ENCODE peak calls at places on chromosomes 3 and 15, in five cellular contexts. Z, V, O, P and J are unnamed samples.
A peak's percentile ranks its signal among the peaks of the same experiment; 100 is the strongest.

GRCh38 chr3:159260049-159260662 is 458.3 kb downstream of the MFSD1 start:
- DNase-seq in P (peak; percentile 48), V (no peak), O (no peak), Z (peak; percentile 51), J (peak; percentile 56)

GRCh38 chr15:55829826-55830225 is 86.9 kb upstream of the PRTG start:
- DNase-seq in P (no peak), V (no peak), Z (no peak), O (no peak), J (no peak)

GRCh38 chr3:135576786-135577185 is 388.7 kb upstream of the PPP2R3A start:
- DNase-seq in Z (no peak), P (no peak), V (no peak), O (no peak), J (no peak)

GRCh38 chr15:74275957-74276356 is 39.8 kb downstream of the CCDC33 start:
- DNase-seq in Z (no peak), O (no peak), V (no peak), P (no peak), J (no peak)

GRCh38 chr3:8305371-8305770 is 196.3 kb upstream of the LMCD1 start:
- DNase-seq in V (no peak), Z (no peak), P (no peak), O (no peak), J (no peak)

GRCh38 chr3:112074616-112075497 is 11.3 kb upstream of the C3orf52 start:
- DNase-seq in V (peak; percentile 79), P (no peak), Z (peak; percentile 95), O (peak; percentile 53), J (peak; percentile 98)

GRCh38 chr15:39783244-39783820 is 691 bp upstream of the FSIP1 start:
- DNase-seq in Z (no peak), V (no peak), O (no peak), P (no peak), J (no peak)

GRCh38 chr3:46926871-46927717 is 49.5 kb downstream of the CCDC12 start:
- DNase-seq in P (no peak), O (no peak), V (peak; percentile 76), Z (no peak), J (no peak)

GRCh38 chr3:90184861-90185260 is 1077.4 kb downstream of the EPHA3 start:
- DNase-seq in Z (peak; percentile 40), P (no peak), V (no peak), O (no peak), J (peak; percentile 87)

GRCh38 chr3:119240101-119240581 is 537 bp downstream of the B4GALT4 start:
- DNase-seq in Z (peak; percentile 16), V (no peak), O (no peak), P (peak; percentile 36), J (no peak)

GRCh38 chr3:62553811-62554210 is 180.5 kb upstream of the FEZF2 start:
- DNase-seq in V (no peak), O (no peak), Z (no peak), P (no peak), J (no peak)

GRCh38 chr15:67807141-67807540 is 18.2 kb upstream of the SKOR1 start:
- DNase-seq in V (no peak), P (no peak), Z (no peak), O (no peak), J (peak; percentile 47)

GRCh38 chr3:43856761-43857160 is 166.0 kb downstream of the ABHD5 start:
- DNase-seq in O (no peak), P (no peak), V (no peak), Z (no peak), J (no peak)

GRCh38 chr3:15356186-15356585 is 23.8 kb upstream of the SH3BP5 start:
- DNase-seq in O (no peak), V (no peak), Z (no peak), P (no peak), J (peak; percentile 90)

GRCh38 chr3:32335365-32336122 is 56.1 kb upstream of the CMTM7 start:
- DNase-seq in V (no peak), O (no peak), P (no peak), Z (no peak), J (peak; percentile 80)

GRCh38 chr15:71562251-71562650 is 248.1 kb upstream of the NR2E3 start:
- DNase-seq in O (no peak), V (no peak), P (no peak), Z (no peak), J (no peak)

GRCh38 chr3:194540268-194540937 is 53.6 kb upstream of the ATP13A3 start:
- DNase-seq in O (no peak), Z (no peak), V (no peak), P (no peak), J (no peak)

GRCh38 chr3:161322781-161323568 is 48.3 kb downstream of the SPTSSB start:
- DNase-seq in P (no peak), O (no peak), Z (no peak), V (no peak), J (no peak)

GRCh38 chr15:66707310-66708160 is 5.5 kb downstream of the SMAD6 start:
- DNase-seq in O (no peak), Z (peak; percentile 67), P (no peak), V (peak; percentile 72), J (peak; percentile 94)

GRCh38 chr3:82461049-82461889 is 699.8 kb upstream of the GBE1 start:
- DNase-seq in P (no peak), O (no peak), V (no peak), Z (no peak), J (no peak)

GRCh38 chr3:172127929-172128580 is 88.7 kb downstream of the FNDC3B start:
- DNase-seq in V (no peak), O (no peak), P (no peak), Z (no peak), J (no peak)